ENCODE peak calls at places on chromosomes 12 and 14, in six cellular contexts. One of them, this sample, is unnamed.

GRCh38 chr14:90140956-90141316 is 79.1 kb downstream of the KCNK13 start:
- DNase-seq in adipocyte: no peak
- DNase-seq in psoas muscle: no peak
- DNase-seq in stimulated activated CD4-positive, alpha-beta T cell treated with anti-CD3 and anti-CD28 coated beads, Interleukin-4, amount 100 ng/mL, for 48 hours: no peak
- DNase-seq in HS-5: peak
- DNase-seq in posterior vena cava: no peak
- DNase-seq in this sample: no peak

GRCh38 chr12:29157486-29157946 is 8.4 kb downstream of the FAR2 start:
- DNase-seq in adipocyte: peak
- DNase-seq in psoas muscle: no peak
- DNase-seq in stimulated activated CD4-positive, alpha-beta T cell treated with anti-CD3 and anti-CD28 coated beads, Interleukin-4, amount 100 ng/mL, for 48 hours: no peak
- DNase-seq in HS-5: peak
- DNase-seq in posterior vena cava: no peak
- DNase-seq in this sample: no peak

GRCh38 chr12:58105225-58106119 is 164.1 kb downstream of the ATP23 start:
- DNase-seq in adipocyte: peak
- DNase-seq in psoas muscle: no peak
- DNase-seq in stimulated activated CD4-positive, alpha-beta T cell treated with anti-CD3 and anti-CD28 coated beads, Interleukin-4, amount 100 ng/mL, for 48 hours: no peak
- DNase-seq in HS-5: no peak
- DNase-seq in posterior vena cava: no peak
- DNase-seq in this sample: no peak

GRCh38 chr12:110228756-110229155 is 52.3 kb upstream of the ATP2A2 start:
- DNase-seq in adipocyte: no peak
- DNase-seq in psoas muscle: no peak
- DNase-seq in stimulated activated CD4-positive, alpha-beta T cell treated with anti-CD3 and anti-CD28 coated beads, Interleukin-4, amount 100 ng/mL, for 48 hours: no peak
- DNase-seq in HS-5: no peak
- DNase-seq in posterior vena cava: no peak
- DNase-seq in this sample: no peak

GRCh38 chr14:74635831-74636230 is 23.8 kb upstream of the LTBP2 start:
- DNase-seq in adipocyte: no peak
- DNase-seq in psoas muscle: no peak
- DNase-seq in stimulated activated CD4-positive, alpha-beta T cell treated with anti-CD3 and anti-CD28 coated beads, Interleukin-4, amount 100 ng/mL, for 48 hours: no peak
- DNase-seq in HS-5: no peak
- DNase-seq in posterior vena cava: no peak
- DNase-seq in this sample: no peak

GRCh38 chr14:69034612-69035262 is 55.6 kb upstream of the ACTN1 start:
- DNase-seq in adipocyte: peak
- DNase-seq in psoas muscle: no peak
- DNase-seq in stimulated activated CD4-positive, alpha-beta T cell treated with anti-CD3 and anti-CD28 coated beads, Interleukin-4, amount 100 ng/mL, for 48 hours: no peak
- DNase-seq in HS-5: no peak
- DNase-seq in posterior vena cava: no peak
- DNase-seq in this sample: no peak

GRCh38 chr12:52221912-52222457 is 11.1 kb upstream of the KRT7 start:
- DNase-seq in adipocyte: no peak
- DNase-seq in psoas muscle: peak
- DNase-seq in stimulated activated CD4-positive, alpha-beta T cell treated with anti-CD3 and anti-CD28 coated beads, Interleukin-4, amount 100 ng/mL, for 48 hours: peak
- DNase-seq in HS-5: peak
- DNase-seq in posterior vena cava: peak
- DNase-seq in this sample: peak

GRCh38 chr12:4690760-4691159 is 29.4 kb upstream of the GALNT8 start:
- DNase-seq in adipocyte: no peak
- DNase-seq in psoas muscle: no peak
- DNase-seq in stimulated activated CD4-positive, alpha-beta T cell treated with anti-CD3 and anti-CD28 coated beads, Interleukin-4, amount 100 ng/mL, for 48 hours: no peak
- DNase-seq in HS-5: no peak
- DNase-seq in posterior vena cava: no peak
- DNase-seq in this sample: no peak

GRCh38 chr12:93514853-93515252 is 47.5 kb downstream of the MRPL42 start:
- DNase-seq in adipocyte: peak
- DNase-seq in psoas muscle: no peak
- DNase-seq in stimulated activated CD4-positive, alpha-beta T cell treated with anti-CD3 and anti-CD28 coated beads, Interleukin-4, amount 100 ng/mL, for 48 hours: no peak
- DNase-seq in HS-5: peak
- DNase-seq in posterior vena cava: no peak
- DNase-seq in this sample: no peak

GRCh38 chr14:55832974-55833373 is 253.0 kb downstream of the KTN1 start:
- DNase-seq in adipocyte: no peak
- DNase-seq in psoas muscle: no peak
- DNase-seq in stimulated activated CD4-positive, alpha-beta T cell treated with anti-CD3 and anti-CD28 coated beads, Interleukin-4, amount 100 ng/mL, for 48 hours: no peak
- DNase-seq in HS-5: no peak
- DNase-seq in posterior vena cava: no peak
- DNase-seq in this sample: no peak

GRCh38 chr12:63937381-63938168 is 93.1 kb downstream of the SRGAP1 start:
- DNase-seq in adipocyte: peak
- DNase-seq in psoas muscle: no peak
- DNase-seq in stimulated activated CD4-positive, alpha-beta T cell treated with anti-CD3 and anti-CD28 coated beads, Interleukin-4, amount 100 ng/mL, for 48 hours: no peak
- DNase-seq in HS-5: no peak
- DNase-seq in posterior vena cava: no peak
- DNase-seq in this sample: no peak

GRCh38 chr12:127296591-127296990 is 970.4 kb upstream of the TMEM132C start:
- DNase-seq in adipocyte: no peak
- DNase-seq in psoas muscle: no peak
- DNase-seq in stimulated activated CD4-positive, alpha-beta T cell treated with anti-CD3 and anti-CD28 coated beads, Interleukin-4, amount 100 ng/mL, for 48 hours: no peak
- DNase-seq in HS-5: no peak
- DNase-seq in posterior vena cava: no peak
- DNase-seq in this sample: no peak

GRCh38 chr12:25591132-25591531 is 38.0 kb upstream of the LMNTD1 start:
- DNase-seq in adipocyte: no peak
- DNase-seq in psoas muscle: no peak
- DNase-seq in stimulated activated CD4-positive, alpha-beta T cell treated with anti-CD3 and anti-CD28 coated beads, Interleukin-4, amount 100 ng/mL, for 48 hours: no peak
- DNase-seq in HS-5: no peak
- DNase-seq in posterior vena cava: no peak
- DNase-seq in this sample: no peak

GRCh38 chr14:104595911-104596450 is 8.6 kb downstream of the TMEM179 start:
- DNase-seq in adipocyte: no peak
- DNase-seq in psoas muscle: peak
- DNase-seq in stimulated activated CD4-positive, alpha-beta T cell treated with anti-CD3 and anti-CD28 coated beads, Interleukin-4, amount 100 ng/mL, for 48 hours: no peak
- DNase-seq in HS-5: no peak
- DNase-seq in posterior vena cava: no peak
- DNase-seq in this sample: no peak

GRCh38 chr12:22687677-22688076 is 62.7 kb downstream of the ETNK1 start:
- DNase-seq in adipocyte: peak
- DNase-seq in psoas muscle: no peak
- DNase-seq in stimulated activated CD4-positive, alpha-beta T cell treated with anti-CD3 and anti-CD28 coated beads, Interleukin-4, amount 100 ng/mL, for 48 hours: no peak
- DNase-seq in HS-5: peak
- DNase-seq in posterior vena cava: no peak
- DNase-seq in this sample: no peak

GRCh38 chr12:102399653-102400052 is 80.7 kb downstream of the IGF1 start:
- DNase-seq in adipocyte: no peak
- DNase-seq in psoas muscle: no peak
- DNase-seq in stimulated activated CD4-positive, alpha-beta T cell treated with anti-CD3 and anti-CD28 coated beads, Interleukin-4, amount 100 ng/mL, for 48 hours: no peak
- DNase-seq in HS-5: no peak
- DNase-seq in posterior vena cava: no peak
- DNase-seq in this sample: no peak

GRCh38 chr14:90658541-90658967 is 157.7 kb downstream of the TTC7B start:
- DNase-seq in adipocyte: peak
- DNase-seq in psoas muscle: no peak
- DNase-seq in stimulated activated CD4-positive, alpha-beta T cell treated with anti-CD3 and anti-CD28 coated beads, Interleukin-4, amount 100 ng/mL, for 48 hours: no peak
- DNase-seq in HS-5: no peak
- DNase-seq in posterior vena cava: no peak
- DNase-seq in this sample: no peak

GRCh38 chr14:54804720-54805060 is 97.9 kb downstream of the GCH1 start:
- DNase-seq in adipocyte: no peak
- DNase-seq in psoas muscle: no peak
- DNase-seq in stimulated activated CD4-positive, alpha-beta T cell treated with anti-CD3 and anti-CD28 coated beads, Interleukin-4, amount 100 ng/mL, for 48 hours: no peak
- DNase-seq in HS-5: no peak
- DNase-seq in posterior vena cava: no peak
- DNase-seq in this sample: no peak

GRCh38 chr12:55972045-55972843 is 1.6 kb upstream of the RAB5B start:
- DNase-seq in adipocyte: peak
- DNase-seq in psoas muscle: no peak
- DNase-seq in stimulated activated CD4-positive, alpha-beta T cell treated with anti-CD3 and anti-CD28 coated beads, Interleukin-4, amount 100 ng/mL, for 48 hours: no peak
- DNase-seq in HS-5: peak
- DNase-seq in posterior vena cava: no peak
- DNase-seq in this sample: no peak

GRCh38 chr12:47808049-47808448 is 11.7 kb downstream of the HDAC7 start:
- DNase-seq in adipocyte: peak
- DNase-seq in psoas muscle: peak
- DNase-seq in stimulated activated CD4-positive, alpha-beta T cell treated with anti-CD3 and anti-CD28 coated beads, Interleukin-4, amount 100 ng/mL, for 48 hours: peak
- DNase-seq in HS-5: no peak
- DNase-seq in posterior vena cava: no peak
- DNase-seq in this sample: no peak

GRCh38 chr12:123069436-123070266 is 81.2 kb downstream of the PITPNM2 start:
- DNase-seq in adipocyte: no peak
- DNase-seq in psoas muscle: no peak
- DNase-seq in stimulated activated CD4-positive, alpha-beta T cell treated with anti-CD3 and anti-CD28 coated beads, Interleukin-4, amount 100 ng/mL, for 48 hours: no peak
- DNase-seq in HS-5: no peak
- DNase-seq in posterior vena cava: no peak
- DNase-seq in this sample: no peak

GRCh38 chr12:117189725-117190209 is 503 bp downstream of the FBXO21 start:
- DNase-seq in adipocyte: peak
- DNase-seq in psoas muscle: peak
- DNase-seq in stimulated activated CD4-positive, alpha-beta T cell treated with anti-CD3 and anti-CD28 coated beads, Interleukin-4, amount 100 ng/mL, for 48 hours: peak
- DNase-seq in HS-5: no peak
- DNase-seq in posterior vena cava: peak
- DNase-seq in this sample: peak